ENCODE peak calls at places on chromosomes 13 and 19, in ten cellular contexts. M, P, E, B, W, J, X, V, K and U are unnamed samples.

GRCh38 chr19:11421607-11422098 is 2.5 kb upstream of the RGL3 start:
- DNase-seq in X (peak), K (no peak), M (no peak), B (no peak), J (no peak), W (peak), V (no peak), E (no peak), P (no peak), U (no peak)

GRCh38 chr19:287381-287871 is 3.8 kb downstream of the PLPP2 start:
- DNase-seq in E (no peak), K (no peak), B (no peak), P (no peak), W (no peak), J (no peak), M (no peak), X (no peak), V (no peak), U (peak)

GRCh38 chr13:52833261-52833660 is 15.2 kb downstream of the PCDH8 start:
- DNase-seq in E (no peak), X (no peak), B (no peak), J (no peak), W (no peak), V (no peak), M (no peak), K (no peak), P (no peak), U (no peak)

GRCh38 chr19:913080-913748 is at the start of gene R3HDM4:
- DNase-seq in M (peak), V (peak), E (peak), W (peak), B (peak), J (no peak), K (no peak), X (peak), P (peak), U (peak)

GRCh38 chr19:8576273-8576993 is 809 bp downstream of the MYO1F start:
- DNase-seq in P (no peak), X (peak), B (no peak), K (no peak), E (no peak), J (no peak), M (no peak), W (no peak), V (no peak), U (no peak)

GRCh38 chr19:3842948-3843347 is 25.9 kb downstream of the ZFR2 start:
- DNase-seq in K (no peak), V (no peak), P (no peak), M (no peak), J (no peak), E (no peak), B (no peak), X (no peak), W (no peak), U (no peak)

GRCh38 chr19:51194527-51195315 is 30.2 kb upstream of the CD33 start:
- DNase-seq in B (no peak), M (no peak), E (no peak), P (no peak), X (no peak), W (no peak), V (no peak), J (no peak), K (no peak), U (peak)

GRCh38 chr13:28851422-28851821 is 31.3 kb downstream of the MTUS2 start:
- DNase-seq in B (no peak), E (no peak), M (no peak), P (no peak), V (no peak), J (no peak), X (no peak), K (no peak), W (no peak), U (no peak)

GRCh38 chr19:4495471-4495870 is 22.8 kb downstream of the PLIN4 start:
- DNase-seq in K (no peak), P (no peak), J (no peak), W (no peak), E (no peak), M (peak), X (no peak), B (no peak), V (no peak), U (no peak)

GRCh38 chr19:7507884-7508283 is 8.0 kb upstream of the ZNF358 start:
- DNase-seq in X (no peak), J (peak), V (peak), B (peak), K (peak), W (no peak), M (peak), P (no peak), E (no peak), U (no peak)

GRCh38 chr13:36674337-36675212 is 755 bp downstream of the SERTM1 start:
- DNase-seq in B (no peak), E (no peak), V (no peak), X (no peak), M (no peak), J (no peak), P (no peak), K (no peak), W (peak), U (no peak)

GRCh38 chr13:26742691-26743358 is 17.8 kb downstream of the GPR12 start:
- DNase-seq in X (no peak), P (no peak), K (no peak), B (no peak), J (no peak), M (no peak), V (no peak), E (no peak), W (no peak), U (no peak)

GRCh38 chr13:19601749-19602725 is 31.4 kb upstream of the MPHOSPH8 start:
- DNase-seq in J (no peak), E (no peak), K (no peak), V (no peak), W (peak), B (peak), M (peak), X (peak), P (no peak), U (peak)

GRCh38 chr19:54073829-54074228 is 7.3 kb downstream of the TARM1 start:
- DNase-seq in V (no peak), P (no peak), X (no peak), B (no peak), K (no peak), M (no peak), E (no peak), J (no peak), W (no peak), U (no peak)

GRCh38 chr19:5269926-5270325 is 70.7 kb downstream of the PTPRS start:
- DNase-seq in K (no peak), V (no peak), M (no peak), J (no peak), E (no peak), B (no peak), X (no peak), W (no peak), P (no peak), U (no peak)

GRCh38 chr19:54532528-54532927 is 29.9 kb downstream of the LAIR2 start:
- DNase-seq in B (no peak), V (no peak), W (peak), P (no peak), M (no peak), E (peak), X (no peak), J (no peak), K (no peak), U (no peak)

GRCh38 chr19:35545855-35546381 is 492 bp downstream of the TMEM147 start:
- DNase-seq in K (peak), W (peak), X (peak), V (no peak), B (no peak), M (peak), P (no peak), J (no peak), E (no peak), U (no peak)

GRCh38 chr19:9324584-9324962 is 594 bp downstream of the ZNF559 start:
- DNase-seq in M (no peak), J (no peak), X (no peak), W (peak), E (no peak), B (no peak), V (no peak), K (no peak), P (no peak), U (no peak)

GRCh38 chr13:83536941-83537340 is 345.3 kb downstream of the SLITRK1 start:
- DNase-seq in P (no peak), B (no peak), K (no peak), J (no peak), X (no peak), V (no peak), E (no peak), M (no peak), W (no peak), U (no peak)

GRCh38 chr19:16928916-16929315 is 40.1 kb downstream of the F2RL3 start:
- DNase-seq in B (no peak), E (no peak), K (no peak), V (no peak), M (no peak), X (no peak), W (no peak), P (no peak), J (no peak), U (no peak)

GRCh38 chr13:60974296-60974695 is 441.4 kb downstream of the PCDH20 start:
- DNase-seq in B (no peak), K (no peak), P (no peak), W (no peak), E (no peak), X (no peak), M (no peak), V (no peak), J (no peak), U (no peak)

GRCh38 chr19:51372649-51373504 is at the start of gene NKG7:
- DNase-seq in W (peak), J (no peak), K (no peak), E (no peak), B (no peak), P (no peak), M (no peak), X (peak), V (no peak), U (no peak)

GRCh38 chr19:11422163-11423068 is 3.3 kb upstream of the RGL3 start:
- DNase-seq in V (peak), W (peak), M (peak), P (peak), K (no peak), E (peak), J (peak), X (peak), B (no peak), U (peak)

GRCh38 chr13:93690139-93690538 is 463.5 kb downstream of the GPC6 start:
- DNase-seq in W (no peak), E (no peak), K (no peak), V (no peak), X (no peak), P (no peak), J (no peak), B (peak), M (peak), U (no peak)

GRCh38 chr13:48741377-48741776 is 87.6 kb downstream of the CYSLTR2 start:
- DNase-seq in P (no peak), W (no peak), B (peak), E (no peak), V (no peak), X (no peak), K (no peak), J (no peak), M (no peak), U (no peak)

GRCh38 chr13:76754414-76754813 is 131.8 kb downstream of the KCTD12 start:
- DNase-seq in K (no peak), P (no peak), X (no peak), J (no peak), W (no peak), E (peak), B (peak), M (peak), V (no peak), U (no peak)

GRCh38 chr19:42613666-42614065 is 18.9 kb upstream of the CEACAM8 start:
- DNase-seq in X (no peak), B (no peak), E (no peak), J (no peak), K (no peak), W (no peak), P (no peak), M (no peak), V (no peak), U (no peak)

GRCh38 chr13:37476874-37477273 is 121.7 kb downstream of the POSTN start:
- DNase-seq in B (peak), W (no peak), V (no peak), E (no peak), M (peak), X (no peak), K (no peak), P (no peak), J (no peak), U (no peak)

GRCh38 chr13:46324976-46325375 is 62.1 kb downstream of the RUBCNL start:
- DNase-seq in X (no peak), P (no peak), E (no peak), J (no peak), V (no peak), B (no peak), W (no peak), K (no peak), M (peak), U (no peak)